ENCODE peak calls at places on chromosomes 11 and 22, in six cellular contexts. One of them, this sample, is unnamed.

GRCh38 chr11:32374261-32374711 is 61.1 kb downstream of the WT1 start:
- DNase-seq in cardiac fibroblast: peak
- DNase-seq in foreskin fibroblast: no peak
- DNase-seq in coronary artery: no peak
- DNase-seq in ovary: peak
- DNase-seq in dorsolateral prefrontal cortex: no peak
- DNase-seq in this sample: peak

GRCh38 chr11:85759915-85760314 is 51.0 kb downstream of the SYTL2 start:
- DNase-seq in ovary: no peak
- DNase-seq in coronary artery: no peak
- DNase-seq in foreskin fibroblast: peak
- DNase-seq in cardiac fibroblast: peak
- DNase-seq in dorsolateral prefrontal cortex: no peak
- DNase-seq in this sample: peak

GRCh38 chr11:8296872-8297271 is 33.2 kb upstream of the LMO1 start:
- DNase-seq in dorsolateral prefrontal cortex: no peak
- DNase-seq in cardiac fibroblast: no peak
- DNase-seq in ovary: no peak
- DNase-seq in coronary artery: peak
- DNase-seq in foreskin fibroblast: no peak
- DNase-seq in this sample: no peak

GRCh38 chr11:33980896-33981295 is 70.6 kb upstream of the CAPRIN1 start:
- DNase-seq in foreskin fibroblast: no peak
- DNase-seq in dorsolateral prefrontal cortex: no peak
- DNase-seq in ovary: no peak
- DNase-seq in coronary artery: no peak
- DNase-seq in cardiac fibroblast: peak
- DNase-seq in this sample: no peak

GRCh38 chr11:125990244-125990643 is 44.4 kb downstream of the VSIG10L2 start:
- DNase-seq in coronary artery: no peak
- DNase-seq in cardiac fibroblast: peak
- DNase-seq in ovary: no peak
- DNase-seq in foreskin fibroblast: peak
- DNase-seq in dorsolateral prefrontal cortex: no peak
- DNase-seq in this sample: peak

GRCh38 chr11:37502202-37502601 is 904.2 kb upstream of the RAG2 start:
- DNase-seq in cardiac fibroblast: peak
- DNase-seq in dorsolateral prefrontal cortex: no peak
- DNase-seq in foreskin fibroblast: peak
- DNase-seq in ovary: no peak
- DNase-seq in coronary artery: no peak
- DNase-seq in this sample: peak

GRCh38 chr11:117273550-117274289 is 17.4 kb upstream of the BACE1-AS start:
- DNase-seq in ovary: no peak
- DNase-seq in coronary artery: no peak
- DNase-seq in foreskin fibroblast: peak
- DNase-seq in cardiac fibroblast: peak
- DNase-seq in dorsolateral prefrontal cortex: no peak
- DNase-seq in this sample: peak

GRCh38 chr11:102666331-102666957 is 39.1 kb downstream of the MMP27 start:
- DNase-seq in cardiac fibroblast: peak
- DNase-seq in dorsolateral prefrontal cortex: no peak
- DNase-seq in coronary artery: no peak
- DNase-seq in ovary: no peak
- DNase-seq in foreskin fibroblast: peak
- DNase-seq in this sample: peak

GRCh38 chr22:19232620-19233019 is 54.1 kb upstream of the SLC25A1 start:
- DNase-seq in coronary artery: no peak
- DNase-seq in cardiac fibroblast: no peak
- DNase-seq in foreskin fibroblast: no peak
- DNase-seq in ovary: no peak
- DNase-seq in dorsolateral prefrontal cortex: no peak
- DNase-seq in this sample: no peak

GRCh38 chr11:125451400-125452124 is 44.5 kb downstream of the FEZ1 start:
- DNase-seq in ovary: peak
- DNase-seq in cardiac fibroblast: no peak
- DNase-seq in foreskin fibroblast: peak
- DNase-seq in coronary artery: peak
- DNase-seq in dorsolateral prefrontal cortex: peak
- DNase-seq in this sample: no peak

GRCh38 chr11:536841-537621 is at the start of gene LRRC56:
- DNase-seq in ovary: peak
- DNase-seq in dorsolateral prefrontal cortex: no peak
- DNase-seq in coronary artery: no peak
- DNase-seq in foreskin fibroblast: peak
- DNase-seq in cardiac fibroblast: peak
- DNase-seq in this sample: peak

GRCh38 chr11:117259417-117259816 is 26.9 kb downstream of the RNF214 start:
- DNase-seq in dorsolateral prefrontal cortex: no peak
- DNase-seq in cardiac fibroblast: peak
- DNase-seq in coronary artery: no peak
- DNase-seq in foreskin fibroblast: peak
- DNase-seq in ovary: no peak
- DNase-seq in this sample: peak

GRCh38 chr11:68525930-68526329 is 65.4 kb downstream of the PPP6R3 start:
- DNase-seq in ovary: no peak
- DNase-seq in dorsolateral prefrontal cortex: no peak
- DNase-seq in coronary artery: no peak
- DNase-seq in foreskin fibroblast: no peak
- DNase-seq in cardiac fibroblast: peak
- DNase-seq in this sample: no peak

GRCh38 chr11:107689317-107690202 is 22.3 kb downstream of the SLN start:
- DNase-seq in foreskin fibroblast: peak
- DNase-seq in dorsolateral prefrontal cortex: peak
- DNase-seq in cardiac fibroblast: peak
- DNase-seq in coronary artery: no peak
- DNase-seq in ovary: peak
- DNase-seq in this sample: peak

GRCh38 chr22:45552580-45553332 is 50.1 kb downstream of the FBLN1 start:
- DNase-seq in dorsolateral prefrontal cortex: no peak
- DNase-seq in foreskin fibroblast: peak
- DNase-seq in ovary: peak
- DNase-seq in coronary artery: no peak
- DNase-seq in cardiac fibroblast: peak
- DNase-seq in this sample: peak
- TF ChIP-seq CTCF in dorsolateral prefrontal cortex: no peak
- TF ChIP-seq CTCF in foreskin fibroblast: peak
- TF ChIP-seq CTCF in ovary: peak
- TF ChIP-seq CTCF in coronary artery: no peak
- TF ChIP-seq CTCF in cardiac fibroblast: peak
- TF ChIP-seq CTCF in this sample: peak

GRCh38 chr11:72741849-72742521 is 10.2 kb downstream of the ARAP1 start:
- DNase-seq in coronary artery: no peak
- DNase-seq in cardiac fibroblast: no peak
- DNase-seq in dorsolateral prefrontal cortex: no peak
- DNase-seq in foreskin fibroblast: no peak
- DNase-seq in ovary: no peak
- DNase-seq in this sample: peak
- H3K4me3 ChIP-seq in coronary artery: no peak
- H3K4me3 ChIP-seq in cardiac fibroblast: no peak
- H3K4me3 ChIP-seq in dorsolateral prefrontal cortex: no peak
- H3K4me3 ChIP-seq in foreskin fibroblast: no peak
- H3K4me3 ChIP-seq in ovary: no peak
- H3K4me3 ChIP-seq in this sample: no peak

DNA sequence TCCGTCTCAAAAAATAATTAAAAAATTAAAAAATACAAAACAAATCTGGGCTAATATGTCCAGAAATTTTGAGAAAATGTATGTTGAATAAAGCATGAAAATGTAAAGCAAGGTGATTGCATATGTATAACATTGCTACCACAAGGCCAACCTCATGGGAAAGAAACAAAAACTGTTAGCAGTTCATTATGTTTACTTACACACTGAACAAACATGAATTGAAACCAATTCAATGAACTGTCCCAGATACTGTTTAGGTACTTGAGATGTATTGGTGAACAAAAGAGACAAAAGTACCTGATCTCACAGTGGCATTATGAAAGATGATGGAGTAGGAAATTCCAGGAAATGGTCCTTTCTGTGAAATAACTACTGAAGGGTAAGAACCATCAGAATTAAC is 43.8 kb upstream of the IGLL5 start:
- DNase-seq in ovary: no peak
- DNase-seq in coronary artery: no peak
- DNase-seq in foreskin fibroblast: no peak
- DNase-seq in cardiac fibroblast: no peak
- DNase-seq in dorsolateral prefrontal cortex: no peak
- DNase-seq in this sample: no peak
- TF ChIP-seq CTCF in ovary: no peak
- TF ChIP-seq CTCF in coronary artery: no peak
- TF ChIP-seq CTCF in foreskin fibroblast: no peak
- TF ChIP-seq CTCF in cardiac fibroblast: no peak
- TF ChIP-seq CTCF in dorsolateral prefrontal cortex: no peak
- TF ChIP-seq CTCF in this sample: no peak

GRCh38 chr22:45533731-45534130 is 31.0 kb downstream of the FBLN1 start:
- DNase-seq in ovary: no peak
- DNase-seq in cardiac fibroblast: no peak
- DNase-seq in coronary artery: no peak
- DNase-seq in dorsolateral prefrontal cortex: no peak
- DNase-seq in foreskin fibroblast: no peak
- DNase-seq in this sample: no peak
- H3K4me3 ChIP-seq in ovary: no peak
- H3K4me3 ChIP-seq in cardiac fibroblast: no peak
- H3K4me3 ChIP-seq in coronary artery: no peak
- H3K4me3 ChIP-seq in dorsolateral prefrontal cortex: no peak
- H3K4me3 ChIP-seq in foreskin fibroblast: no peak
- H3K4me3 ChIP-seq in this sample: no peak

GRCh38 chr11:20387262-20388095 is at the start of gene PRMT3:
- DNase-seq in dorsolateral prefrontal cortex: peak
- DNase-seq in coronary artery: peak
- DNase-seq in foreskin fibroblast: peak
- DNase-seq in ovary: peak
- DNase-seq in cardiac fibroblast: peak
- DNase-seq in this sample: peak
- TF ChIP-seq CTCF in dorsolateral prefrontal cortex: peak
- TF ChIP-seq CTCF in coronary artery: peak
- TF ChIP-seq CTCF in foreskin fibroblast: no peak
- TF ChIP-seq CTCF in ovary: peak
- TF ChIP-seq CTCF in cardiac fibroblast: no peak
- TF ChIP-seq CTCF in this sample: no peak

GRCh38 chr11:22192289-22192641 is 620 bp upstream of the ANO5 start:
- DNase-seq in dorsolateral prefrontal cortex: no peak
- DNase-seq in foreskin fibroblast: peak
- DNase-seq in cardiac fibroblast: no peak
- DNase-seq in coronary artery: no peak
- DNase-seq in ovary: no peak
- DNase-seq in this sample: no peak
- H3K4me3 ChIP-seq in dorsolateral prefrontal cortex: peak
- H3K4me3 ChIP-seq in foreskin fibroblast: no peak
- H3K4me3 ChIP-seq in cardiac fibroblast: peak
- H3K4me3 ChIP-seq in coronary artery: peak
- H3K4me3 ChIP-seq in ovary: peak
- H3K4me3 ChIP-seq in this sample: no peak